ENCODE peak calls at places on chromosomes 1 and 21, in eight cellular contexts. U is A549, D is sigmoid colon, Y is ovary, S is suprapubic skin, W is tibial nerve, I is upper lobe of left lung, P is stomach. H is an unnamed sample.
A peak's percentile ranks its signal among the peaks of the same experiment; 100 is the strongest.

GRCh38 chr1:68361511-68361910 is 88.2 kb downstream of the RPE65 start:
- DNase-seq in U (no peak), D (no peak), Y (no peak), S (no peak), W (no peak), I (no peak), P (no peak), H (no peak)

GRCh38 chr1:212254853-212255363 is 30.3 kb upstream of the PPP2R5A start:
- DNase-seq in U (peak; percentile 44), D (no peak), Y (no peak), S (no peak), W (no peak), I (no peak), P (no peak), H (peak; percentile 19)

GRCh38 chr21:44321846-44322450 is 17.2 kb downstream of the CFAP410 start:
- DNase-seq in U (no peak), D (no peak), Y (no peak), S (no peak), W (no peak), I (peak; percentile 80), P (no peak), H (no peak)

GRCh38 chr21:46149205-46149901 is 6.0 kb downstream of the FTCD start:
- DNase-seq in U (no peak), D (peak; percentile 53), Y (peak; percentile 29), S (no peak), W (peak; percentile 8), I (peak; percentile 56), P (no peak), H (no peak)

GRCh38 chr1:155925506-155925905 is 8.7 kb downstream of the KHDC4 start:
- DNase-seq in U (no peak), D (no peak), Y (no peak), S (no peak), W (no peak), I (no peak), P (no peak), H (no peak)

GRCh38 chr1:50393522-50394120 is 29.6 kb downstream of the DMRTA2 start:
- DNase-seq in U (no peak), D (no peak), Y (no peak), S (no peak), W (no peak), I (no peak), P (no peak), H (no peak)

GRCh38 chr1:99786751-99787501 is 20.5 kb upstream of the FRRS1 start:
- DNase-seq in U (no peak), D (no peak), Y (no peak), S (no peak), W (no peak), I (no peak), P (no peak), H (no peak)

GRCh38 chr1:116950497-116951174 is 40.9 kb downstream of the PTGFRN start:
- DNase-seq in U (no peak), D (no peak), Y (no peak), S (no peak), W (no peak), I (no peak), P (no peak), H (peak; percentile 89)

GRCh38 chr1:234111458-234112142 is 207.1 kb downstream of the SLC35F3 start:
- DNase-seq in U (peak; percentile 86), D (no peak), Y (no peak), S (no peak), W (no peak), I (no peak), P (no peak), H (no peak)

GRCh38 chr1:198258491-198258890 is 101.7 kb downstream of the NEK7 start:
- DNase-seq in U (no peak), D (no peak), Y (no peak), S (no peak), W (no peak), I (no peak), P (no peak), H (no peak)

GRCh38 chr1:195765099-195765498 is 843.1 kb downstream of the KCNT2 start:
- DNase-seq in U (no peak), D (no peak), Y (no peak), S (no peak), W (no peak), I (no peak), P (no peak), H (no peak)

GRCh38 chr1:7902478-7903084 is 38.1 kb downstream of the TNFRSF9 start:
- DNase-seq in U (peak; percentile 70), D (peak; percentile 82), Y (peak; percentile 56), S (no peak), W (peak; percentile 26), I (peak; percentile 6), P (peak; percentile 65), H (no peak)

GRCh38 chr1:209246660-209247059 is 336.9 kb upstream of the CAMK1G start:
- DNase-seq in U (peak; percentile 54), D (no peak), Y (no peak), S (no peak), W (no peak), I (no peak), P (no peak), H (peak; percentile 31)

GRCh38 chr1:202081992-202082391 is 40.7 kb upstream of the GPR37L1 start:
- DNase-seq in U (no peak), D (no peak), Y (peak; percentile 37), S (no peak), W (no peak), I (no peak), P (no peak), H (no peak)

GRCh38 chr21:45401916-45402900 is 2.8 kb upstream of the COL18A1 start:
- DNase-seq in U (no peak), D (peak; percentile 64), Y (peak; percentile 40), S (no peak), W (no peak), I (no peak), P (no peak), H (no peak)

GRCh38 chr1:6803357-6803756 is 18.1 kb downstream of the CAMTA1 start:
- DNase-seq in U (no peak), D (no peak), Y (no peak), S (no peak), W (no peak), I (no peak), P (no peak), H (no peak)

GRCh38 chr1:41037116-41037903 is 15.8 kb upstream of the SLFNL1 start:
- DNase-seq in U (no peak), D (no peak), Y (no peak), S (no peak), W (no peak), I (no peak), P (no peak), H (no peak)

GRCh38 chr1:76053021-76053420 is 21.5 kb upstream of the ST6GALNAC3 start:
- DNase-seq in U (no peak), D (peak; percentile 68), Y (no peak), S (no peak), W (no peak), I (no peak), P (no peak), H (no peak)

GRCh38 chr1:53299233-53299632 is 28.6 kb downstream of the LRP8 start:
- DNase-seq in U (no peak), D (no peak), Y (no peak), S (no peak), W (no peak), I (no peak), P (no peak), H (no peak)

GRCh38 chr1:20403423-20404145 is 82.4 kb downstream of the CAMK2N1 start:
- DNase-seq in U (no peak), D (no peak), Y (no peak), S (peak; percentile 76), W (no peak), I (no peak), P (no peak), H (no peak)

GRCh38 chr1:20405893-20406604 is 80.0 kb downstream of the CAMK2N1 start:
- DNase-seq in U (no peak), D (no peak), Y (no peak), S (peak; percentile 45), W (no peak), I (no peak), P (no peak), H (no peak)

GRCh38 chr1:20405051-20405754 is 80.8 kb downstream of the CAMK2N1 start:
- DNase-seq in U (no peak), D (no peak), Y (no peak), S (peak; percentile 73), W (no peak), I (no peak), P (no peak), H (no peak)

GRCh38 chr1:20402585-20403422 is 83.2 kb downstream of the CAMK2N1 start:
- DNase-seq in U (no peak), D (no peak), Y (no peak), S (peak; percentile 49), W (no peak), I (no peak), P (no peak), H (no peak)

DNA sequence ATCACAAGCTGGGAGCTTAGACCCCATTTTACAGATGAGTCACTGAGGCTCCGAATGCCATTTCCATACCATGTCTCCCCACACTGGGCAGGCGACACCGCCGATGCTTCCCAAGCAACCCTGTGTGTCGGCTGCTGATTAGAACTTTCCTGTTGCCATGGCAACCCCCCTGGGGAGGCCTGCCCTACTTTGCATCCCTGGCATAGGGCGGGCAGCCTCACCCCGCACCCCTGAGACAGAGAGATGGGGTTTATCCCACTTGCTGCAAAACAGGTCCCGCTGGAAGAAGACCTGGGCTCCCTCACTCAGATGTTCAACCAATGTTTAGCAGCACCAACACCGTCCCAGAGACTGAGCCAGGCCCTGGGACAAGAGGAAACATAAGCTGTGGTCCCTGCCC is 81.5 kb downstream of the CAMK2N1 start:
- DNase-seq in U (no peak), D (no peak), Y (no peak), S (peak; percentile 47), W (no peak), I (no peak), P (no peak), H (no peak)
- TF ChIP-seq POLR2A in U (no peak), D (no peak), Y (no peak), S (no peak), W (no peak), I (no peak), P (no peak), H (no peak)

DNA sequence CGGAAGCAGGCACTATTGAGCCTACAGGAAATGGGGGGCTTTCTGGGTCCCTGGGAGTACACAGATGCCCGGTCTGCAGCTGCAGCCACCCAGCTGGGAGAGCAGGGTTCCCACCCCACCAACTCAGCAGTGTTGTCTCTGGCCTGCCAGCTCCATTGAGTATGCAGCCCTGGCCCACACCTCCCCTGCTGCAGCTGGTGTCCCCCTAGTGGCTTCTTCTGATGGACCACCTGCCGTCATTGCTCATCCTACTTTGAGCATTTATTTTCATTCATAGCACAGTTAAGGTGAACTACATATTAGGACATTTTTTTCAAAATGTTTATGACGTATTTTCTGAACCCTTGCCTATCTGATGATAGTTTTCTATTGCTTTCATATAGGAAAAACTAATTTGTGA is 189.8 kb upstream of the LYPLAL1 start:
- DNase-seq in U (peak; percentile 14), D (no peak), Y (no peak), S (no peak), W (no peak), I (peak; percentile 3), P (no peak), H (no peak)
- TF ChIP-seq CTCF in U (peak; percentile 8), D (no peak), Y (no peak), S (no peak), W (no peak), I (no peak), P (no peak), H (no peak)

GRCh38 chr1:172352435-172352834 is 68.0 kb upstream of the C1orf105 start:
- DNase-seq in U (no peak), D (no peak), Y (no peak), S (no peak), W (no peak), I (no peak), P (no peak), H (no peak)
- TF ChIP-seq EP300 in U (no peak), D (no peak), Y (no peak), S (no peak), W (no peak), I (no peak), P (no peak), H (no peak)

GRCh38 chr1:154865442-154866256 is 4.4 kb downstream of the KCNN3 start:
- DNase-seq in U (no peak), D (no peak), Y (no peak), S (no peak), W (no peak), I (no peak), P (no peak), H (no peak)
- TF ChIP-seq POLR2A in U (no peak), D (no peak), Y (no peak), S (no peak), W (no peak), I (no peak), P (no peak), H (no peak)